ENCODE peak calls at places on chromosomes 7 and 10, in ten cellular contexts. One of them, this sample, is unnamed.

GRCh38 chr7:1738956-1739355 is 68.9 kb downstream of the ELFN1 start:
- DNase-seq in H7: no peak
- DNase-seq in cardiac muscle cell: no peak
- DNase-seq in psoas muscle: no peak
- DNase-seq in iPS DF 6.9: no peak
- DNase-seq in heart right ventricle: no peak
- DNase-seq in ovary: no peak
- DNase-seq in transverse colon: no peak
- DNase-seq in OCI-LY7: no peak
- DNase-seq in neural progenitor cell: no peak
- DNase-seq in this sample: no peak

GRCh38 chr7:35241431-35241830 is 12.5 kb downstream of the TBX20 start:
- DNase-seq in cardiac muscle cell: no peak
- DNase-seq in heart right ventricle: no peak
- DNase-seq in iPS DF 6.9: no peak
- DNase-seq in neural progenitor cell: no peak
- DNase-seq in H7: no peak
- DNase-seq in ovary: no peak
- DNase-seq in transverse colon: no peak
- DNase-seq in psoas muscle: no peak
- DNase-seq in OCI-LY7: no peak
- DNase-seq in this sample: no peak

GRCh38 chr7:2542011-2542923 is 13.1 kb downstream of the BRAT1 start:
- DNase-seq in OCI-LY7: no peak
- DNase-seq in cardiac muscle cell: no peak
- DNase-seq in H7: peak; percentile 49
- DNase-seq in ovary: no peak
- DNase-seq in heart right ventricle: no peak
- DNase-seq in neural progenitor cell: no peak
- DNase-seq in iPS DF 6.9: no peak
- DNase-seq in transverse colon: peak; percentile 6
- DNase-seq in psoas muscle: no peak
- DNase-seq in this sample: no peak

GRCh38 chr10:44879531-44879899 is 31.6 kb upstream of the TMEM72 start:
- DNase-seq in H7: no peak
- DNase-seq in ovary: peak; percentile 49
- DNase-seq in iPS DF 6.9: no peak
- DNase-seq in cardiac muscle cell: no peak
- DNase-seq in psoas muscle: no peak
- DNase-seq in OCI-LY7: no peak
- DNase-seq in heart right ventricle: no peak
- DNase-seq in neural progenitor cell: no peak
- DNase-seq in transverse colon: no peak
- DNase-seq in this sample: no peak

GRCh38 chr10:48976208-48976607 is 36.6 kb upstream of the LRRC18 start:
- DNase-seq in transverse colon: no peak
- DNase-seq in iPS DF 6.9: peak; percentile 13
- DNase-seq in heart right ventricle: no peak
- DNase-seq in OCI-LY7: peak; percentile 49
- DNase-seq in psoas muscle: no peak
- DNase-seq in neural progenitor cell: peak; percentile 27
- DNase-seq in ovary: no peak
- DNase-seq in H7: peak; percentile 61
- DNase-seq in cardiac muscle cell: peak; percentile 7
- DNase-seq in this sample: peak; percentile 64

GRCh38 chr7:1691601-1692499 is 21.8 kb downstream of the ELFN1 start:
- DNase-seq in psoas muscle: no peak
- DNase-seq in H7: peak; percentile 36
- DNase-seq in neural progenitor cell: no peak
- DNase-seq in ovary: no peak
- DNase-seq in heart right ventricle: peak; percentile 66
- DNase-seq in transverse colon: no peak
- DNase-seq in OCI-LY7: no peak
- DNase-seq in cardiac muscle cell: no peak
- DNase-seq in iPS DF 6.9: no peak
- DNase-seq in this sample: no peak

GRCh38 chr10:45257615-45258014 is 57.8 kb downstream of the OR13A1 start:
- DNase-seq in OCI-LY7: no peak
- DNase-seq in iPS DF 6.9: no peak
- DNase-seq in H7: no peak
- DNase-seq in ovary: no peak
- DNase-seq in cardiac muscle cell: no peak
- DNase-seq in psoas muscle: no peak
- DNase-seq in heart right ventricle: no peak
- DNase-seq in transverse colon: no peak
- DNase-seq in neural progenitor cell: no peak
- DNase-seq in this sample: no peak

GRCh38 chr10:775245-776075 is 86.0 kb upstream of the DIP2C start:
- DNase-seq in neural progenitor cell: no peak
- DNase-seq in heart right ventricle: no peak
- DNase-seq in OCI-LY7: no peak
- DNase-seq in H7: peak; percentile 43
- DNase-seq in cardiac muscle cell: peak; percentile 21
- DNase-seq in transverse colon: no peak
- DNase-seq in iPS DF 6.9: no peak
- DNase-seq in ovary: no peak
- DNase-seq in psoas muscle: no peak
- DNase-seq in this sample: no peak

GRCh38 chr7:131197920-131198610 is 129.6 kb upstream of the MKLN1 start:
- DNase-seq in heart right ventricle: no peak
- DNase-seq in neural progenitor cell: no peak
- DNase-seq in transverse colon: no peak
- DNase-seq in H7: no peak
- DNase-seq in OCI-LY7: no peak
- DNase-seq in ovary: no peak
- DNase-seq in iPS DF 6.9: no peak
- DNase-seq in psoas muscle: no peak
- DNase-seq in cardiac muscle cell: no peak
- DNase-seq in this sample: no peak

GRCh38 chr7:5850944-5851343 is 29.7 kb upstream of the OCM start:
- DNase-seq in ovary: no peak
- DNase-seq in transverse colon: no peak
- DNase-seq in OCI-LY7: no peak
- DNase-seq in psoas muscle: no peak
- DNase-seq in cardiac muscle cell: no peak
- DNase-seq in heart right ventricle: no peak
- DNase-seq in H7: no peak
- DNase-seq in iPS DF 6.9: no peak
- DNase-seq in neural progenitor cell: no peak
- DNase-seq in this sample: no peak

GRCh38 chr7:155213385-155213784 is 84.3 kb upstream of the INSIG1 start:
- DNase-seq in iPS DF 6.9: no peak
- DNase-seq in neural progenitor cell: no peak
- DNase-seq in transverse colon: no peak
- DNase-seq in cardiac muscle cell: no peak
- DNase-seq in heart right ventricle: no peak
- DNase-seq in OCI-LY7: no peak
- DNase-seq in psoas muscle: no peak
- DNase-seq in ovary: no peak
- DNase-seq in H7: no peak
- DNase-seq in this sample: no peak

GRCh38 chr10:77983384-77984341 is 45.7 kb downstream of the POLR3A start:
- DNase-seq in H7: no peak
- DNase-seq in OCI-LY7: no peak
- DNase-seq in cardiac muscle cell: peak; percentile 62
- DNase-seq in psoas muscle: no peak
- DNase-seq in heart right ventricle: no peak
- DNase-seq in ovary: no peak
- DNase-seq in transverse colon: no peak
- DNase-seq in neural progenitor cell: no peak
- DNase-seq in iPS DF 6.9: no peak
- DNase-seq in this sample: no peak
- H3K36me3 ChIP-seq in H7: peaks cover 62% of the 10 kb centered on the region
- H3K36me3 ChIP-seq in OCI-LY7: peaks cover 96% of the 10 kb centered on the region
- H3K36me3 ChIP-seq in cardiac muscle cell: peaks cover 81% of the 10 kb centered on the region
- H3K36me3 ChIP-seq in psoas muscle: peaks cover 23% of the 10 kb centered on the region
- H3K36me3 ChIP-seq in heart right ventricle: peaks cover 100% of the 10 kb centered on the region
- H3K36me3 ChIP-seq in ovary: no peaks in the 10 kb centered on the region
- H3K36me3 ChIP-seq in transverse colon: peaks cover 62% of the 10 kb centered on the region
- H3K36me3 ChIP-seq in neural progenitor cell: no peaks in the 10 kb centered on the region
- H3K36me3 ChIP-seq in iPS DF 6.9: peaks cover 51% of the 10 kb centered on the region
- H3K36me3 ChIP-seq in this sample: peaks cover 80% of the 10 kb centered on the region

GRCh38 chr10:128099901-128100300 is 26.3 kb downstream of the MKI67 start:
- DNase-seq in cardiac muscle cell: no peak
- DNase-seq in ovary: no peak
- DNase-seq in transverse colon: no peak
- DNase-seq in psoas muscle: no peak
- DNase-seq in OCI-LY7: no peak
- DNase-seq in neural progenitor cell: no peak
- DNase-seq in H7: no peak
- DNase-seq in iPS DF 6.9: no peak
- DNase-seq in heart right ventricle: no peak
- DNase-seq in this sample: no peak

GRCh38 chr10:128097783-128098182 is 28.4 kb downstream of the MKI67 start:
- DNase-seq in psoas muscle: no peak
- DNase-seq in H7: no peak
- DNase-seq in ovary: no peak
- DNase-seq in OCI-LY7: no peak
- DNase-seq in iPS DF 6.9: no peak
- DNase-seq in cardiac muscle cell: peak; percentile 12
- DNase-seq in heart right ventricle: no peak
- DNase-seq in neural progenitor cell: no peak
- DNase-seq in transverse colon: no peak
- DNase-seq in this sample: no peak

GRCh38 chr10:128095753-128096469 is 30.3 kb downstream of the MKI67 start:
- DNase-seq in transverse colon: no peak
- DNase-seq in psoas muscle: no peak
- DNase-seq in iPS DF 6.9: no peak
- DNase-seq in H7: no peak
- DNase-seq in cardiac muscle cell: no peak
- DNase-seq in ovary: no peak
- DNase-seq in OCI-LY7: no peak
- DNase-seq in heart right ventricle: no peak
- DNase-seq in neural progenitor cell: no peak
- DNase-seq in this sample: no peak

GRCh38 chr10:128096486-128097199 is 29.6 kb downstream of the MKI67 start:
- DNase-seq in ovary: no peak
- DNase-seq in H7: no peak
- DNase-seq in neural progenitor cell: no peak
- DNase-seq in cardiac muscle cell: no peak
- DNase-seq in OCI-LY7: no peak
- DNase-seq in psoas muscle: no peak
- DNase-seq in iPS DF 6.9: no peak
- DNase-seq in transverse colon: no peak
- DNase-seq in heart right ventricle: no peak
- DNase-seq in this sample: no peak

DNA sequence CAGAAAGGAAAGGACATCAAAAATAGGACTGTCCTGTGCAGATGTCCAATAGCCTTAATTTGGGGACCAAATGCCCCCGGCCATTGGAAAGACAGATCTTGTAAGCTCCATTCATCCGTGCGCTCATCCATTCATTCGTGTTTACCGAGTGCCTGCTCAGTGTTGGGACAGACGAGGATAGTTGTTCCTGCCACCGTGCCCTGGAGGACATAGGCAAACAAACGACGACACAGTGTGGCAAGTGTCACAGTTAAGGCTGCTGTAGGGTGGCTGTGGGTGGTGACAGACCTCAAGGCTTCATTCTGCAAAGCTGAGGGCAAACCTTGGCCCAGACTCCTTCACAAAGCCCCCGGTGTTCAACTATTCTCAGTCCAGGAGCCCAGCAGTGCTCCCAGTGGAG is 27.6 kb downstream of the MKI67 start:
- DNase-seq in neural progenitor cell: no peak
- DNase-seq in cardiac muscle cell: no peak
- DNase-seq in heart right ventricle: no peak
- DNase-seq in transverse colon: no peak
- DNase-seq in ovary: no peak
- DNase-seq in H7: no peak
- DNase-seq in psoas muscle: no peak
- DNase-seq in iPS DF 6.9: no peak
- DNase-seq in OCI-LY7: no peak
- DNase-seq in this sample: no peak
- H3K36me3 ChIP-seq in neural progenitor cell: peaks cover 24% of the 10 kb centered on the region
- H3K36me3 ChIP-seq in cardiac muscle cell: peaks cover 9% of the 10 kb centered on the region
- H3K36me3 ChIP-seq in heart right ventricle: no peaks in the 10 kb centered on the region
- H3K36me3 ChIP-seq in transverse colon: no peaks in the 10 kb centered on the region
- H3K36me3 ChIP-seq in ovary: no peaks in the 10 kb centered on the region
- H3K36me3 ChIP-seq in H7: peaks cover 40% of the 10 kb centered on the region
- H3K36me3 ChIP-seq in psoas muscle: no peaks in the 10 kb centered on the region
- H3K36me3 ChIP-seq in iPS DF 6.9: peaks cover 30% of the 10 kb centered on the region
- H3K36me3 ChIP-seq in OCI-LY7: peaks cover 89% of the 10 kb centered on the region
- H3K36me3 ChIP-seq in this sample: no peaks in the 10 kb centered on the region

GRCh38 chr10:35456175-35456574 is 119.9 kb downstream of the CCNY start:
- DNase-seq in neural progenitor cell: no peak
- DNase-seq in heart right ventricle: no peak
- DNase-seq in OCI-LY7: no peak
- DNase-seq in cardiac muscle cell: no peak
- DNase-seq in ovary: no peak
- DNase-seq in psoas muscle: no peak
- DNase-seq in H7: no peak
- DNase-seq in transverse colon: no peak
- DNase-seq in iPS DF 6.9: no peak
- DNase-seq in this sample: no peak
- H3K36me3 ChIP-seq in neural progenitor cell: no peaks in the 10 kb centered on the region
- H3K36me3 ChIP-seq in heart right ventricle: no peaks in the 10 kb centered on the region
- H3K36me3 ChIP-seq in OCI-LY7: no peaks in the 10 kb centered on the region
- H3K36me3 ChIP-seq in cardiac muscle cell: no peaks in the 10 kb centered on the region
- H3K36me3 ChIP-seq in ovary: no peaks in the 10 kb centered on the region
- H3K36me3 ChIP-seq in psoas muscle: no peaks in the 10 kb centered on the region
- H3K36me3 ChIP-seq in H7: no peaks in the 10 kb centered on the region
- H3K36me3 ChIP-seq in transverse colon: no peaks in the 10 kb centered on the region
- H3K36me3 ChIP-seq in iPS DF 6.9: no peaks in the 10 kb centered on the region
- H3K36me3 ChIP-seq in this sample: no peaks in the 10 kb centered on the region

GRCh38 chr7:106888204-106888603 is 23.1 kb downstream of the PIK3CG start:
- DNase-seq in iPS DF 6.9: no peak
- DNase-seq in psoas muscle: no peak
- DNase-seq in transverse colon: no peak
- DNase-seq in heart right ventricle: no peak
- DNase-seq in ovary: no peak
- DNase-seq in H7: no peak
- DNase-seq in OCI-LY7: no peak
- DNase-seq in neural progenitor cell: no peak
- DNase-seq in cardiac muscle cell: no peak
- DNase-seq in this sample: no peak

GRCh38 chr7:106885652-106886051 is 20.6 kb downstream of the PIK3CG start:
- DNase-seq in psoas muscle: no peak
- DNase-seq in heart right ventricle: no peak
- DNase-seq in ovary: no peak
- DNase-seq in transverse colon: no peak
- DNase-seq in iPS DF 6.9: no peak
- DNase-seq in OCI-LY7: no peak
- DNase-seq in neural progenitor cell: no peak
- DNase-seq in cardiac muscle cell: no peak
- DNase-seq in H7: no peak
- DNase-seq in this sample: no peak

GRCh38 chr7:106878748-106879439 is 13.8 kb downstream of the PIK3CG start:
- DNase-seq in heart right ventricle: no peak
- DNase-seq in H7: no peak
- DNase-seq in iPS DF 6.9: no peak
- DNase-seq in OCI-LY7: no peak
- DNase-seq in psoas muscle: no peak
- DNase-seq in ovary: no peak
- DNase-seq in cardiac muscle cell: no peak
- DNase-seq in neural progenitor cell: no peak
- DNase-seq in transverse colon: no peak
- DNase-seq in this sample: no peak

GRCh38 chr7:106887376-106887775 is 22.3 kb downstream of the PIK3CG start:
- DNase-seq in cardiac muscle cell: no peak
- DNase-seq in OCI-LY7: no peak
- DNase-seq in ovary: no peak
- DNase-seq in psoas muscle: no peak
- DNase-seq in transverse colon: no peak
- DNase-seq in iPS DF 6.9: no peak
- DNase-seq in H7: no peak
- DNase-seq in heart right ventricle: no peak
- DNase-seq in neural progenitor cell: no peak
- DNase-seq in this sample: no peak

GRCh38 chr7:106883627-106884026 is 18.5 kb downstream of the PIK3CG start:
- DNase-seq in neural progenitor cell: no peak
- DNase-seq in psoas muscle: no peak
- DNase-seq in iPS DF 6.9: no peak
- DNase-seq in heart right ventricle: no peak
- DNase-seq in transverse colon: no peak
- DNase-seq in OCI-LY7: peak; percentile 66
- DNase-seq in ovary: no peak
- DNase-seq in cardiac muscle cell: no peak
- DNase-seq in H7: no peak
- DNase-seq in this sample: no peak
- H3K36me3 ChIP-seq in neural progenitor cell: no peaks in the 10 kb centered on the region
- H3K36me3 ChIP-seq in psoas muscle: no peaks in the 10 kb centered on the region
- H3K36me3 ChIP-seq in iPS DF 6.9: no peaks in the 10 kb centered on the region
- H3K36me3 ChIP-seq in heart right ventricle: peaks cover 15% of the 10 kb centered on the region
- H3K36me3 ChIP-seq in transverse colon: no peaks in the 10 kb centered on the region
- H3K36me3 ChIP-seq in OCI-LY7: peaks cover 98% of the 10 kb centered on the region
- H3K36me3 ChIP-seq in ovary: no peaks in the 10 kb centered on the region
- H3K36me3 ChIP-seq in cardiac muscle cell: no peaks in the 10 kb centered on the region
- H3K36me3 ChIP-seq in H7: no peaks in the 10 kb centered on the region
- H3K36me3 ChIP-seq in this sample: no peaks in the 10 kb centered on the region